ENCODE peak calls at places on chromosomes 6 and 20, in five cellular contexts. One of them, this sample, is unnamed.

GRCh38 chr6:22145823-22146379 is 150.9 kb downstream of the PRL start:
- DNase-seq in GM23248: peak
- DNase-seq in DMS 273 treated with DMSO at 0.1 percent for 48 hours: peak
- DNase-seq in dermis blood vessel endothelial cell: peak
- DNase-seq in NCI-H2227 treated with DMSO at 0.1 percent for 48 hours: peak
- DNase-seq in this sample: peak

GRCh38 chr20:58500256-58500655 is 14.9 kb downstream of the APCDD1L start:
- DNase-seq in GM23248: no peak
- DNase-seq in DMS 273 treated with DMSO at 0.1 percent for 48 hours: no peak
- DNase-seq in dermis blood vessel endothelial cell: no peak
- DNase-seq in NCI-H2227 treated with DMSO at 0.1 percent for 48 hours: no peak
- DNase-seq in this sample: no peak

GRCh38 chr20:58706975-58707681 is 14.5 kb downstream of the NPEPL1 start:
- DNase-seq in GM23248: no peak
- DNase-seq in DMS 273 treated with DMSO at 0.1 percent for 48 hours: no peak
- DNase-seq in dermis blood vessel endothelial cell: no peak
- DNase-seq in NCI-H2227 treated with DMSO at 0.1 percent for 48 hours: no peak
- DNase-seq in this sample: no peak

GRCh38 chr20:60427516-60427915 is 469.3 kb downstream of the CDH26 start:
- DNase-seq in GM23248: no peak
- DNase-seq in DMS 273 treated with DMSO at 0.1 percent for 48 hours: no peak
- DNase-seq in dermis blood vessel endothelial cell: no peak
- DNase-seq in NCI-H2227 treated with DMSO at 0.1 percent for 48 hours: no peak
- DNase-seq in this sample: no peak

GRCh38 chr20:56245761-56246160 is 2.8 kb upstream of the MC3R start:
- DNase-seq in GM23248: peak
- DNase-seq in DMS 273 treated with DMSO at 0.1 percent for 48 hours: no peak
- DNase-seq in dermis blood vessel endothelial cell: no peak
- DNase-seq in NCI-H2227 treated with DMSO at 0.1 percent for 48 hours: no peak
- DNase-seq in this sample: no peak

GRCh38 chr20:22453244-22454080 is 130.9 kb downstream of the FOXA2 start:
- DNase-seq in GM23248: peak
- DNase-seq in DMS 273 treated with DMSO at 0.1 percent for 48 hours: no peak
- DNase-seq in dermis blood vessel endothelial cell: peak
- DNase-seq in NCI-H2227 treated with DMSO at 0.1 percent for 48 hours: no peak
- DNase-seq in this sample: peak

GRCh38 chr6:36986704-36987047 is 680 bp upstream of the MTCH1 start:
- DNase-seq in GM23248: no peak
- DNase-seq in DMS 273 treated with DMSO at 0.1 percent for 48 hours: no peak
- DNase-seq in dermis blood vessel endothelial cell: no peak
- DNase-seq in NCI-H2227 treated with DMSO at 0.1 percent for 48 hours: peak
- DNase-seq in this sample: no peak

GRCh38 chr20:63322923-63323253 is 29.9 kb downstream of the COL20A1 start:
- DNase-seq in GM23248: no peak
- DNase-seq in DMS 273 treated with DMSO at 0.1 percent for 48 hours: no peak
- DNase-seq in dermis blood vessel endothelial cell: no peak
- DNase-seq in NCI-H2227 treated with DMSO at 0.1 percent for 48 hours: no peak
- DNase-seq in this sample: no peak

GRCh38 chr6:45658958-45659357 is 281.2 kb upstream of the SUPT3H start:
- DNase-seq in GM23248: no peak
- DNase-seq in DMS 273 treated with DMSO at 0.1 percent for 48 hours: no peak
- DNase-seq in dermis blood vessel endothelial cell: no peak
- DNase-seq in NCI-H2227 treated with DMSO at 0.1 percent for 48 hours: no peak
- DNase-seq in this sample: no peak

GRCh38 chr6:20334334-20334733 is 67.3 kb upstream of the E2F3 start:
- DNase-seq in GM23248: no peak
- DNase-seq in DMS 273 treated with DMSO at 0.1 percent for 48 hours: no peak
- DNase-seq in dermis blood vessel endothelial cell: no peak
- DNase-seq in NCI-H2227 treated with DMSO at 0.1 percent for 48 hours: no peak
- DNase-seq in this sample: no peak

GRCh38 chr6:10112871-10113584 is 301.8 kb downstream of the TFAP2A start:
- DNase-seq in GM23248: no peak
- DNase-seq in DMS 273 treated with DMSO at 0.1 percent for 48 hours: no peak
- DNase-seq in dermis blood vessel endothelial cell: no peak
- DNase-seq in NCI-H2227 treated with DMSO at 0.1 percent for 48 hours: no peak
- DNase-seq in this sample: no peak